ENCODE peak calls at places on chromosomes 4 and X, in ten cellular contexts. J is lung; P is GM06990; S is nephron progenitor cell; V is stomach; C is left lung; X is CD4-positive, alpha-beta T cell; A is upper lobe of right lung; K is retinal pigment epithelial cell; R is fibroblast of mammary gland. G is an unnamed sample.

GRCh38 chrX:46979340-46979739 is 67.1 kb downstream of the JADE3 start:
- DNase-seq in S (no peak), X (no peak), R (peak), V (no peak), A (no peak), C (no peak), J (no peak), P (no peak), K (no peak), G (no peak)

GRCh38 chr4:146900295-146900694 is 45.4 kb downstream of the TTC29 start:
- DNase-seq in S (no peak), J (no peak), R (no peak), C (no peak), A (no peak), V (no peak), X (no peak), P (no peak), K (no peak), G (no peak)

GRCh38 chr4:182144621-182145359 is 98.4 kb upstream of the TENM3 start:
- DNase-seq in P (peak), V (no peak), S (peak), C (no peak), J (no peak), R (peak), X (no peak), K (no peak), A (no peak), G (no peak)

GRCh38 chr4:93178279-93178678 is 650.3 kb upstream of the ATOH1 start:
- DNase-seq in A (no peak), S (no peak), X (no peak), V (no peak), J (no peak), K (no peak), P (no peak), R (no peak), C (no peak), G (no peak)

GRCh38 chr4:88255111-88255510 is 29.2 kb downstream of the PPM1K start:
- DNase-seq in P (no peak), A (no peak), S (no peak), K (no peak), X (no peak), J (no peak), C (no peak), R (no peak), V (no peak), G (no peak)

GRCh38 chr4:153510252-153511001 is 44.3 kb downstream of the TMEM131L start:
- DNase-seq in V (no peak), J (no peak), C (no peak), X (no peak), A (no peak), P (no peak), S (no peak), R (no peak), K (no peak), G (no peak)

GRCh38 chrX:134821370-134821769 is 163.1 kb upstream of the PLAC1 start:
- DNase-seq in P (no peak), S (no peak), J (no peak), A (no peak), C (no peak), V (no peak), K (no peak), X (no peak), R (peak), G (no peak)

GRCh38 chrX:11193035-11193469 is 81.9 kb downstream of the HCCS start:
- DNase-seq in R (peak), J (no peak), X (no peak), C (no peak), P (no peak), V (no peak), K (no peak), A (no peak), S (no peak), G (no peak)

GRCh38 chr4:158255727-158256324 is 45.5 kb downstream of the TMEM144 start:
- DNase-seq in X (no peak), C (no peak), V (no peak), K (no peak), R (peak), P (no peak), S (no peak), J (no peak), A (no peak), G (no peak)

GRCh38 chrX:148385471-148385870 is 114.9 kb upstream of the AFF2 start:
- DNase-seq in A (no peak), R (no peak), C (no peak), P (no peak), K (no peak), J (no peak), X (no peak), V (no peak), S (no peak), G (no peak)

GRCh38 chr4:186723207-186724047 is at the start of gene FAT1:
- DNase-seq in P (no peak), A (peak), C (peak), K (no peak), R (peak), J (peak), X (no peak), S (peak), V (peak), G (no peak)

GRCh38 chrX:48021026-48021900 is 14.5 kb downstream of the SPACA5 start:
- DNase-seq in J (peak), X (peak), K (peak), V (peak), P (peak), C (peak), R (peak), A (peak), S (peak), G (peak)

DNA sequence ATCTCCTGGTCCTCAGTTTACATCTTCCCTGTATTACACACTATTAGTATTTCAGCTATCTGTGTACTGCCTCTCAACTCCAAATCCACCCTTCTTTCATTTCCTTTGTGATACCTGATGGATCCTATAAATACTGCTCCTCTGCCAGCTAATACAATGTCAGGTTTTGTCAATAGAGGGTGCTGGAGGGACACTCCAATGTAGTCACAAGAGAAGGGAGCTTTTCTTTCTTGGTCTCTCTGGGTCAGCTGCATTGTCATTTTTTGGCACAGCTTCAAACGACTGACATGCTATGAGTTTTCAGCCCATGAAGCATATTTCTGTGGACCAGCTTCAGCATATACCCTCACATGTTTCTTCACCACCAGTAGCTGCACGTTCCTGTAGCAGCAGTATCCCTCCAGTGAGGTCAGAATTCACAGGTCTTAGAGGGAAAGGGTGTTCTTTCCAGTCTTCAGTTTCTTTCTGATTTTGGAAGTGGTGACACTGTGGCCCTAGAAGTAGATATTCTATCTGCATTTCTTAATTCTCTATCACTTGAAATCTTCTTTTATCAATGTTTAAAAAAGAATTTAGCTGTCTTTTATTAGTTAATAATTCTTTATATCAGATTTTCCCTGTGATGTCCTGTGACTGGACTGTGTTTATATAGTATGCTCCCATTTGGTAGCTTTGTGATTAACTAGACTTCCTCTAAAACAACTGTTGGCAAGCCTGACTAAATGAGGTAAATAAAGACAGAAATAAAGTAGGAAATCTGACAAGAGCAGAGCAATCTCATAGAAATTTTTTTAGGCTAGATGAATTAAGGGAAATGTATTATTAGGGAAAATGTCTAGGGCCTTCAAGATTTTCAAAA is 60.6 kb downstream of the GABRA2 start:
- DNase-seq in S (peak), K (peak), V (no peak), P (no peak), J (no peak), A (no peak), R (peak), X (no peak), C (no peak), G (no peak)
- TF ChIP-seq CTCF in S (peak), K (peak), V (no peak), P (peak), J (no peak), A (no peak), R (peak), X (no peak), C (no peak), G (no peak)

GRCh38 chrX:24498181-24498580 is 33.1 kb downstream of the PDK3 start:
- DNase-seq in R (peak), K (no peak), S (no peak), P (no peak), J (no peak), A (no peak), C (no peak), V (no peak), X (no peak), G (no peak)
- TF ChIP-seq CTCF in R (peak), K (peak), S (no peak), P (peak), J (peak), A (no peak), C (no peak), V (no peak), X (peak), G (no peak)

DNA sequence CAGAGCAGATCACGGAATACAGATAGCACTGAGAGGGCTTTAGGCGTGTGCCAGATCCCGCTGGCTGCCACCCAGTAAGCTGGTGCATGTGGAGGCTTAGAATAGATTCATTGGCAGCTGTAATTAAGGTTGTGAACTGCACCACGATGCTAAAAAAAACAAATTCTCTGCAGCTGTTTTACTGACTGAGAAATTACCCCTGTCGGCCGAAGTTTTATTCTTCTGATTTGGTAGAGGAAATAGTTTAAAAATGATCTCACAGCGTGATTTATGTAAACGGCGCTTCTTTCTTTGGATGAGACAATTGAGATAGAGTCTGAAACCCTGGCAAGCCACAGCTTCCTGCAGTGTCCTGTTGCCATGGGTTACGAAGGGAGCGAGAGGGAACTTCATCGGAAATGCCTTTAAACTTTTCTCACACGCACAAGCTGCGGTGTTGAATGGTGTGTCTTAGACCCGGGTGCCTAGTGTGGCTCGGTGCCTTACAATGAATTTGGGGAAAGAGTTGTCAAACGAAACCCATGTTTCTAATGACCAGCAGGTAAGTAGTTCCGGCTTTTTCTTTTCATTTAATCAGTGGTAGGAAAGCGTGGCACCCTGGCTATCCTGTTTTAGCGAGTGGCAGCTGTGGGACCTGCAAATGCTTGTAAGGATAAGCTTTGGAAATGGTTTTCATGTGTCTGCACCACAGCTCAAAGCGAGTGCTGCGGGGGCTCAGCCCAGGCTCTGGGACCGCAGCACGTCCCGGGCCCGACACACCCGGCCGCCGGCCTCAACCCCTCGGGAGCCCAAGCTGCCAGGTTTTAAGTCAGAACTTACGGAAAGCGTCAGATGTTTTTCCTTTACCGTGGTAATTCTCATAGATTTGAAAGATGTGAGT is 71.7 kb upstream of the HGFAC start:
- DNase-seq in J (no peak), C (peak), V (no peak), K (no peak), P (no peak), R (peak), X (no peak), A (no peak), S (no peak), G (no peak)
- TF ChIP-seq CTCF in J (no peak), C (no peak), V (no peak), K (no peak), P (no peak), R (no peak), X (no peak), A (no peak), S (no peak), G (no peak)

GRCh38 chr4:71113294-71113693 is 119.8 kb downstream of the DCK start:
- DNase-seq in K (no peak), C (no peak), S (no peak), R (no peak), X (no peak), V (no peak), J (no peak), P (no peak), A (no peak), G (no peak)
- TF ChIP-seq CTCF in K (peak), C (no peak), S (no peak), R (peak), X (no peak), V (no peak), J (no peak), P (peak), A (no peak), G (no peak)

GRCh38 chrX:8873956-8874355 is 72.8 kb upstream of the FAM9A start:
- DNase-seq in K (no peak), R (no peak), A (no peak), P (no peak), C (no peak), X (no peak), S (no peak), V (no peak), J (no peak), G (no peak)

DNA sequence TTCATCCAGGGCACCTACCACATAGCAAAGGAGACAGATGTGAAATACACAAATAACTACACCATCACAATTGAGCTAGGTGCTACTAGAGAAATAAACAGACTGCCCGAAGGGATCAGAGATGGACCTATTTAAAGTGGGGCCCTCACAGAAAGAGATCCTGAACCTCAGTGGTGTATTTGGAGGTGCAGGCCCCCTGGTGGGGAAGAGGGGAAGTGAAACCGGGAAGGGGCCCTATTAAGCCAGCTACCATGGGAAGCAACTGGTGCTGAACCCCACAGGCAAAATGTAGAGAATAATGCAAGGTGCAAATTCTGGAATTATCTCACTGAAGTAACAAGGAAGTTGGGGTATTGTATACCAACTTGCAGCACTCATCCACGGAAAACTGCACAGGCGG is 78.6 kb upstream of the FAM9A start:
- DNase-seq in P (no peak), R (peak), X (peak), J (no peak), C (no peak), K (no peak), S (peak), V (peak), A (no peak), G (no peak)
- TF ChIP-seq CTCF in P (peak), R (peak), X (peak), J (peak), C (peak), K (peak), S (peak), V (no peak), A (peak), G (peak)

DNA sequence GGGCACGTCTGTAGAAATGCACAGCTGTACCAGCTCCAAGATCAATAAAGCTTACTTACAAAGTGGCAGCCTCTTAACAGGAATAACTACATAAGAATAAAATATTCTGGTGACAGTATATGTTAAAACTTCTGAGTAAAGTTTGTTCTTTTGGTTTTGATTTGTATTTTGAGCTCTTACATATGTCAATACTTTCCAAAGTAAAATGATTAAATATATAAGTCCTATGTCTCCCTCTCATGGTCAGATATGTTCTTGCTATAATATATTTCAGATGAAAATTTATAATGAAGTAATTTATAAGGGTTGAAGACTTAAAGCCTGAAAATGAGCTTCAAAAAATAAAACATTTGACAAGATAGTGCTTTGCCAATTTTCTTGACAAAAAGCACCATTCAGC is 254.4 kb downstream of the NPFFR2 start:
- DNase-seq in R (peak), A (no peak), J (no peak), X (no peak), C (no peak), K (peak), V (no peak), P (no peak), S (no peak), G (no peak)
- TF ChIP-seq CTCF in R (peak), A (peak), J (no peak), X (no peak), C (no peak), K (no peak), V (no peak), P (no peak), S (no peak), G (no peak)

GRCh38 chr4:17647927-17648326 is 33.5 kb downstream of the MED28 start:
- DNase-seq in V (no peak), K (no peak), R (no peak), X (no peak), J (no peak), A (no peak), S (no peak), P (no peak), C (no peak), G (no peak)
- TF ChIP-seq CTCF in V (no peak), K (peak), R (peak), X (no peak), J (no peak), A (no peak), S (no peak), P (peak), C (no peak), G (no peak)

G was measured in natural killer cell.